ENCODE peak calls at places on chromosomes 12 and 14, in six cellular contexts. M is upper lobe of left lung, E is H1, L is HepG2, F is sigmoid colon, R is stomach. T is an unnamed sample. For H3K36me3, the result is how much of the 10 kb centered on the place peaks cover.

GRCh38 chr12:21764063-21764462 is 10.4 kb downstream of the KCNJ8 start:
- DNase-seq in L (no peak), F (no peak), R (no peak), M (no peak), E (no peak), T (no peak)

GRCh38 chr12:52647601-52648000 is 4.4 kb downstream of the KRT2 start:
- DNase-seq in L (no peak), M (peak), R (no peak), E (no peak), F (no peak), T (no peak)

GRCh38 chr14:102746568-102747438 is 30.4 kb upstream of the TRAF3 start:
- DNase-seq in M (peak), F (no peak), R (no peak), E (no peak), L (no peak), T (no peak)

GRCh38 chr12:51269174-51270066 is 795 bp downstream of the SMAGP start:
- DNase-seq in R (peak), M (peak), F (no peak), L (peak), E (peak), T (no peak)

GRCh38 chr14:92209141-92209540 is 87.4 kb downstream of the CPSF2 start:
- DNase-seq in E (no peak), R (no peak), F (no peak), M (no peak), L (no peak), T (no peak)

GRCh38 chr14:53963491-53964227 is 7.0 kb upstream of the BMP4 start:
- DNase-seq in E (no peak), F (peak), R (peak), M (peak), L (no peak), T (no peak)

GRCh38 chr12:128387811-128388422 is 120.9 kb downstream of the TMEM132C start:
- DNase-seq in M (peak), R (peak), L (peak), F (no peak), E (peak), T (no peak)

GRCh38 chr14:74501691-74502090 is 8.1 kb downstream of the ISCA2 start:
- DNase-seq in L (no peak), F (no peak), M (no peak), R (no peak), E (no peak), T (no peak)

GRCh38 chr12:13211859-13212664 is 15.5 kb downstream of the EMP1 start:
- DNase-seq in L (peak), F (peak), E (no peak), M (no peak), R (peak), T (no peak)

GRCh38 chr12:124754949-124755800 is 108.5 kb downstream of the SCARB1 start:
- DNase-seq in R (peak), F (peak), L (no peak), E (peak), M (peak), T (no peak)

GRCh38 chr12:45204757-45205156 is 11.1 kb upstream of the ANO6 start:
- DNase-seq in E (no peak), R (no peak), L (peak), F (no peak), M (no peak), T (no peak)

GRCh38 chr12:32918890-32919791 is 22.6 kb upstream of the PKP2 start:
- DNase-seq in L (peak), E (no peak), R (no peak), M (no peak), F (no peak), T (no peak)

GRCh38 chr12:53299101-53299453 is 418 bp upstream of the MYG1 start:
- DNase-seq in M (no peak), E (no peak), F (no peak), L (peak), R (no peak), T (no peak)

GRCh38 chr14:93263416-93263815 is 56.4 kb downstream of the UBR7 start:
- DNase-seq in F (no peak), M (no peak), R (no peak), L (no peak), E (no peak), T (no peak)

GRCh38 chr14:90644882-90645281 is 171.3 kb downstream of the TTC7B start:
- DNase-seq in F (no peak), M (no peak), L (peak), E (no peak), R (no peak), T (no peak)

GRCh38 chr14:61466249-61466904 is 145.0 kb downstream of the PRKCH start:
- DNase-seq in R (no peak), F (peak), M (peak), L (peak), E (peak), T (no peak)

GRCh38 chr12:29241821-29242591 is 92.9 kb downstream of the FAR2 start:
- DNase-seq in L (peak), M (no peak), F (no peak), R (peak), E (no peak), T (no peak)

GRCh38 chr12:123469978-123470377 is 12.0 kb downstream of the SNRNP35 start:
- DNase-seq in E (no peak), R (no peak), M (no peak), F (no peak), L (no peak), T (no peak)

GRCh38 chr12:66188584-66189475 is at the start of gene IRAK3:
- DNase-seq in F (peak), L (no peak), R (peak), M (peak), E (peak), T (peak)

GRCh38 chr14:30994681-30995620 is 30.5 kb upstream of the AP4S1 start:
- DNase-seq in F (no peak), E (no peak), R (no peak), L (no peak), M (no peak), T (no peak)

DNA sequence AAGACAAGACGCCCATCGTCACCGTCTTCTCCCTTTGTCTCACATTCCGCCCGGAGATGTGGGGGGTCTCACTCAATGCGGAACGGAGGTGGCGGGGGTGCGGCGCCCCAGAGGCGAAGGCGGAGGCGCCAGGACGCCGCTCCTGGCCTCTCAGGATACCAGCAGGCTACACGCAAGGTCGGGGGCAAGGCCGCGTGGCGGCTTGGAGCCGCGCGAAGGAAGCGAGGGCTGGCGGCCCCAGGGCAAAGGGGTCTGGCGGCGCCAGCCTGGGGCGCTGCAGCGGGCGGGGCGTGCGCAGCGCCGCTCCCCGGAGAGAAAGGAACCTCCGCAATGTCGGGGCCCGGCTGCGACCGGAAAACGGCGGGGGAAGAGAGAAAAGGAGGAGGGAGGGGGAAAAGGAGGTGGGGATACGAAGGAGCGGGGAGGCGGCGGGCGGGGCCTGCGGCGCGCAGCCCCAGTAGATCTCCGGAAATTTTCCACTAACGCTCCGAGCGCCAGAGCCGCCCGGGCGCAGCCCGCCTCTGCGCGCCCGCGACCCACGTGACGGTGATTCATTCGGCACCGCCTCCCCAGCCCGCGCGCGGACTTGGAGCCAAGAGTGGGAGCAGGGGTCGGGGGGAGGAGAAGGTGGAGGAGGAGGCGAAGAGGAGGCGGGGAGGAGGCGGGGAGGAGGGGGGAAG is 10.5 kb upstream of the SLC38A2 start:
- DNase-seq in M (peak), F (peak), E (no peak), L (peak), R (peak), T (peak)
- TF ChIP-seq POLR2A in M (peak), F (no peak), E (peak), L (no peak), R (peak), T (peak)

GRCh38 chr12:68030248-68030647 is 41.0 kb downstream of the IFNG-AS1 start:
- DNase-seq in M (no peak), L (no peak), F (no peak), E (no peak), R (no peak), T (no peak)
- H3K36me3 ChIP-seq in M (under half), L (under half), F (under half), E (under half), R (under half), T (under half)

GRCh38 chr12:11762723-11763326 is 113.4 kb downstream of the ETV6 start:
- DNase-seq in E (no peak), M (no peak), L (no peak), R (no peak), F (no peak), T (no peak)
- TF ChIP-seq POLR2A in E (no peak), M (no peak), L (no peak), R (no peak), F (no peak), T (no peak)

GRCh38 chr12:119468286-119468685 is 125.3 kb upstream of the TMEM233 start:
- DNase-seq in F (no peak), R (no peak), E (no peak), L (no peak), M (no peak), T (no peak)
- H3K36me3 ChIP-seq in F (under half), R (under half), E (under half), L (under half), M (under half), T (under half)

GRCh38 chr14:32576088-32576795 is 247.1 kb downstream of the AKAP6 start:
- DNase-seq in E (no peak), R (peak), L (peak), M (no peak), F (peak), T (no peak)

GRCh38 chr14:32572867-32573149 is 243.7 kb downstream of the AKAP6 start:
- DNase-seq in E (no peak), L (no peak), F (no peak), M (no peak), R (no peak), T (no peak)

GRCh38 chr14:32571551-32571950 is 242.5 kb downstream of the AKAP6 start:
- DNase-seq in E (no peak), R (no peak), L (no peak), M (no peak), F (no peak), T (no peak)

GRCh38 chr14:32571995-32572866 is 243.1 kb downstream of the AKAP6 start:
- DNase-seq in F (no peak), L (no peak), E (no peak), R (no peak), M (no peak), T (no peak)

DNA sequence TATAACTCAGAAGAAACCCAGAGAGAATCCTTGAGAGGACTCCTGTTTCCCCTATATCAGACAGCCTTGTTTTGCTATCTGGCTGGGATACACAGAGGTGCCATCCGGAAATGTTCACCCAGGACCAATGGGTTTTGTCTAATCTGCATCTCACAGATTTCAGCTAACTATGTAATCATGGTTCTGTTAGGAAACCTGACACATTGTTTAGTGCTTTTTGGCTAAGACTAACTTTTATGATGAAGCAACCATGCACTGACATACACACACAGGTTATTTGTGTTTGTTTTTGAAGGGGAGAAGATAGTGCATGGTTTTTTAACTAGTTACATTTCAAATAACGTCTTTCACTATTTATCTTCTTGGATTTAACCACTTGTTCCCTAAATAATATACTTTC is 245.2 kb downstream of the AKAP6 start:
- DNase-seq in L (no peak), F (no peak), M (no peak), R (no peak), E (no peak), T (no peak)
- TF ChIP-seq POLR2A in L (no peak), F (no peak), M (no peak), R (no peak), E (no peak), T (no peak)

GRCh38 chr12:6981152-6982052 is 10.7 kb downstream of the EMG1 start:
- DNase-seq in F (no peak), E (no peak), R (peak), M (no peak), L (peak), T (no peak)

GRCh38 chr12:6979021-6979420 is 8.3 kb downstream of the EMG1 start:
- DNase-seq in F (no peak), L (no peak), M (no peak), E (no peak), R (no peak), T (no peak)

GRCh38 chr12:6979453-6979852 is 8.7 kb downstream of the EMG1 start:
- DNase-seq in M (no peak), R (no peak), L (no peak), F (no peak), E (no peak), T (no peak)

GRCh38 chr12:6980740-6981139 is 10.0 kb downstream of the EMG1 start:
- DNase-seq in M (no peak), R (no peak), E (no peak), L (peak), F (no peak), T (no peak)

GRCh38 chr12:6980075-6980474 is 9.4 kb downstream of the EMG1 start:
- DNase-seq in L (no peak), M (no peak), R (no peak), E (no peak), F (no peak), T (no peak)
- H3K36me3 ChIP-seq in L (under half), M (half or more), R (half or more), E (under half), F (half or more), T (half or more)

GRCh38 chr14:41167040-41167439 is 439.6 kb upstream of the LRFN5 start:
- DNase-seq in M (no peak), L (no peak), F (no peak), E (no peak), R (no peak), T (no peak)
- TF ChIP-seq POLR2A in M (no peak), L (no peak), F (no peak), E (no peak), R (no peak), T (no peak)

GRCh38 chr12:95646781-95647184 is 95.5 kb upstream of the USP44 start:
- DNase-seq in F (no peak), R (no peak), E (no peak), M (no peak), L (no peak), T (no peak)
- H3K36me3 ChIP-seq in F (under half), R (under half), E (under half), M (under half), L (under half), T (under half)